ENCODE peak calls at places on chromosome 19, in nine cellular contexts. L is MM.1S; H is upper lobe of left lung; Z is H1; G is CD8-positive, alpha-beta T cell; K is fibroblast of lung; M is lower leg skin; N is heart right ventricle; D is fibroblast of mammary gland. T is an unnamed sample.

GRCh38 chr19:29533578-29534544 is 8.1 kb downstream of the VSTM2B start:
- DNase-seq in L (no peak), H (peak; percentile 11), Z (peak; percentile 14), G (no peak), K (no peak), M (peak; percentile 76), N (no peak), D (no peak), T (no peak)

GRCh38 chr19:30011051-30011578 is 69.1 kb downstream of the URI1 start:
- DNase-seq in L (no peak), H (no peak), Z (peak; percentile 47), G (no peak), K (no peak), M (no peak), N (no peak), D (no peak), T (no peak)

GRCh38 chr19:46717716-46718143 is 816 bp upstream of the PRKD2 start:
- DNase-seq in L (peak; percentile 25), H (no peak), Z (peak; percentile 58), G (no peak), K (no peak), M (no peak), N (no peak), D (no peak), T (no peak)

GRCh38 chr19:10294368-10294697 is 4.6 kb downstream of the ICAM5 start:
- DNase-seq in L (no peak), H (no peak), Z (peak; percentile 79), G (no peak), K (no peak), M (no peak), N (no peak), D (no peak), T (no peak)

GRCh38 chr19:58398087-58398486 is 2.6 kb downstream of the RNF225 start:
- DNase-seq in L (no peak), H (no peak), Z (no peak), G (no peak), K (no peak), M (no peak), N (no peak), D (no peak), T (no peak)

GRCh38 chr19:38049105-38049649 is 142.2 kb downstream of the SIPA1L3 start:
- DNase-seq in L (peak; percentile 88), H (no peak), Z (no peak), G (peak; percentile 36), K (no peak), M (no peak), N (no peak), D (peak; percentile 48), T (peak; percentile 43)

GRCh38 chr19:30227661-30228112 is 144.5 kb upstream of the ZNF536 start:
- DNase-seq in L (peak; percentile 23), H (peak; percentile 39), Z (peak; percentile 87), G (no peak), K (peak; percentile 59), M (peak; percentile 92), N (peak; percentile 67), D (peak; percentile 12), T (peak; percentile 89)

GRCh38 chr19:6271721-6272410 is 7.9 kb downstream of the MLLT1 start:
- DNase-seq in L (no peak), H (peak; percentile 64), Z (no peak), G (no peak), K (peak; percentile 82), M (peak; percentile 96), N (peak; percentile 92), D (peak; percentile 67), T (peak; percentile 82)

GRCh38 chr19:54160182-54160811 is 776 bp upstream of the LENG1 start:
- DNase-seq in L (peak; percentile 20), H (no peak), Z (peak; percentile 58), G (no peak), K (peak; percentile 45), M (no peak), N (no peak), D (peak; percentile 43), T (no peak)

GRCh38 chr19:54156953-54157352 is 2.6 kb downstream of the LENG1 start:
- DNase-seq in L (no peak), H (no peak), Z (no peak), G (no peak), K (no peak), M (no peak), N (no peak), D (no peak), T (no peak)

GRCh38 chr19:54158812-54159351 is 639 bp downstream of the LENG1 start:
- DNase-seq in L (peak; percentile 61), H (no peak), Z (no peak), G (no peak), K (no peak), M (no peak), N (no peak), D (peak; percentile 47), T (peak; percentile 68)

GRCh38 chr19:54160948-54161347 is 1.4 kb upstream of the LENG1 start:
- DNase-seq in L (no peak), H (no peak), Z (no peak), G (no peak), K (no peak), M (no peak), N (no peak), D (no peak), T (no peak)

DNA sequence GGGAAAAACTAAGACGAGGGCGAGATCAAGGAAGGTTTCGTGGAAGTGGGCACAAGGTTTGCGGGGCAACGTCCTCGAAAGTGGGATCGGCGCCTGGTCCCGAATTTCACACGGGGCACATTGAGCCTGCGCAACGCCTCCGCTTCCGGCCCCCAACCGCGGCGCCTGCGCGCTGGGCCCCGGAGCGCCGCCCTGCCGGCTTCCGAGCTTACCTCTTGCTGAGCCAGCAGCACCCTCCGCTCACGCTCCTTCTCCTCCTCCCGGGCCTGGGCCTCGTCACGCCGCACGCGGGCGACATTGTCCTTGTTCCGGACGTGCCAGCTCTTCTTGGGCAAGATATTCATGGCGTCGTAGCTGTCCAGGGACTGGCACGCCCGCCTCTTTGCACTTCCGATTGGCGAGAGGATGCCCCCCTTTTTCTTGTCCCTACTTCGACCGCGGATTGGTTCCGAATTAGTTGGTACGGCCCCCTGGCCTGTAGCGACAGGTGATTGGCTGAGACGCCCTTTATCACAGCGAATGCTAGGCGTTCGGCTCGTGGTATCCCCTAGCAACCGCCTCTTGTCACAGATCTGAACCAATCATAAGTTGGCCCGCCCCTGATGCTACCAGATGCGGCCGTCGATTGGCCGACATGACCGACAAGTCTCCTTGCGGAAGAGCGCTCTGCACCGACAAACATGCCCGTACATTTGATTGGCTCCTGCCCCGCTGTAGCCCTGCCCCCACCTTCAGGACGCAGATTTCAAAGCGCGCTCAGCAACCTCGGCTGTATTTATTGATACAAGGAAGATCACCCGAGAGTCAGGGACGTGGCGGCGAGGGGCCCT is at the start of gene LENG1:
- DNase-seq in L (peak; percentile 100), H (peak; percentile 100), Z (peak; percentile 93), G (peak; percentile 97), K (peak; percentile 100), M (peak; percentile 100), N (peak; percentile 96), D (peak; percentile 100), T (peak; percentile 100)
- TF ChIP-seq CTCF in L (peak; percentile 20), H (peak; percentile 26), Z (peak; percentile 25), G (no peak), K (peak; percentile 26), M (no peak), N (no peak), D (no peak), T (peak; percentile 22)

GRCh38 chr19:8116437-8117293 is 32.7 kb downstream of the FBN3 start:
- DNase-seq in L (no peak), H (no peak), Z (no peak), G (no peak), K (no peak), M (no peak), N (no peak), D (no peak), T (no peak)

GRCh38 chr19:8111376-8111775 is 38.0 kb downstream of the FBN3 start:
- DNase-seq in L (no peak), H (no peak), Z (no peak), G (no peak), K (no peak), M (no peak), N (no peak), D (no peak), T (no peak)

GRCh38 chr19:8117991-8118390 is 31.4 kb downstream of the FBN3 start:
- DNase-seq in L (no peak), H (no peak), Z (no peak), G (no peak), K (no peak), M (no peak), N (no peak), D (no peak), T (no peak)

GRCh38 chr19:8113017-8113416 is 36.4 kb downstream of the FBN3 start:
- DNase-seq in L (no peak), H (peak; percentile 80), Z (no peak), G (no peak), K (no peak), M (no peak), N (no peak), D (no peak), T (no peak)

GRCh38 chr19:8115805-8116396 is 33.5 kb downstream of the FBN3 start:
- DNase-seq in L (no peak), H (no peak), Z (no peak), G (no peak), K (no peak), M (no peak), N (no peak), D (no peak), T (no peak)
- TF ChIP-seq CTCF in L (no peak), H (no peak), Z (no peak), G (no peak), K (no peak), M (no peak), N (no peak), D (no peak), T (no peak)

GRCh38 chr19:1956868-1957492 is 16.0 kb downstream of the CSNK1G2 start:
- DNase-seq in L (no peak), H (no peak), Z (peak; percentile 81), G (no peak), K (no peak), M (no peak), N (no peak), D (no peak), T (no peak)
- TF ChIP-seq CTCF in L (no peak), H (no peak), Z (peak; percentile 80), G (no peak), K (no peak), M (no peak), N (no peak), D (no peak), T (no peak)

GRCh38 chr19:15112385-15112784 is 5.2 kb downstream of the SYDE1 start:
- DNase-seq in L (no peak), H (no peak), Z (peak; percentile 50), G (no peak), K (no peak), M (no peak), N (no peak), D (no peak), T (no peak)
- TF ChIP-seq CTCF in L (no peak), H (no peak), Z (no peak), G (no peak), K (no peak), M (no peak), N (no peak), D (no peak), T (peak; percentile 3)

DNA sequence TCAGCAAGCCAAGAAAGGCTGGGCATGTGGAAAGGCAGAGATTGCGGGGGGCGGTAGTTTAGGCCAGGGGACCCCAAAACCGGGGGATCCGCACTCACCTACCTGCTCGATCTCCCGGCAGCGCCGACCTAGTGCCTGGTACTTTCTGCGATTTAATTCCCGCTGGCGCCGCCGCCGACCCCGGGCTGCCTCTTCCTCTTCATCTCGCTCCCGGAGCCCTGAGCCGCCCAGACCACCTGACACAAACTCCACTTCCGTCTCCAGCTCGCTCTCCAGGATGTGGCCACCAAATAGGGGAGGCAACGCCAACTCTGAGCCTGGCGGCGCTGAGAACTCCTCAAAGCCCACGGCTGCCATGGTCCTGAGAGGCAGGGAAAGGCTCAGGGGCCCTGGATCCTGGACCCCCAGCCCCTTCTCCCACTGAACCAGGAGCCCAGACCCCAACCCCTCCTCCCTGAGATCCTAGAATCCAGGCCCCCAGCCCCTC is 1.1 kb downstream of the TFPT start:
- DNase-seq in L (no peak), H (peak; percentile 72), Z (peak; percentile 49), G (peak; percentile 36), K (peak; percentile 53), M (no peak), N (peak; percentile 34), D (peak; percentile 38), T (no peak)
- TF ChIP-seq CTCF in L (no peak), H (no peak), Z (no peak), G (no peak), K (no peak), M (no peak), N (no peak), D (no peak), T (no peak)